ENCODE peak calls at places on chromosome 18, in eight cellular contexts. G, B, Q, U, L, C, K and S are unnamed samples.

GRCh38 chr18:31657823-31658669 is 26.3 kb downstream of the B4GALT6 start:
- DNase-seq in U (no peak), K (no peak), C (no peak), G (peak; percentile 96), B (no peak), L (no peak), Q (no peak), S (no peak)

GRCh38 chr18:3923750-3924149 is 473.8 kb downstream of the TGIF1 start:
- DNase-seq in G (no peak), U (no peak), L (no peak), K (no peak), C (no peak), Q (peak; percentile 75), B (no peak), S (peak; percentile 45)

GRCh38 chr18:77133920-77134496 is 1.4 kb upstream of the MBP start:
- DNase-seq in U (peak; percentile 60), Q (no peak), B (no peak), L (peak; percentile 53), K (peak; percentile 75), G (peak; percentile 35), C (no peak), S (no peak)

GRCh38 chr18:45576906-45577305 is 38.4 kb upstream of the SLC14A2 start:
- DNase-seq in C (no peak), K (no peak), Q (no peak), G (no peak), L (no peak), U (no peak), B (no peak), S (no peak)

GRCh38 chr18:74944676-74945075 is 264.3 kb downstream of the PTGR3 start:
- DNase-seq in K (no peak), G (no peak), B (no peak), C (no peak), U (no peak), L (no peak), Q (no peak), S (no peak)

GRCh38 chr18:78978336-78979057 is 1.1 kb upstream of the SALL3 start:
- DNase-seq in B (no peak), U (no peak), Q (no peak), K (no peak), C (no peak), G (no peak), L (no peak), S (no peak)

GRCh38 chr18:26480897-26481795 is 67.2 kb downstream of the KCTD1 start:
- DNase-seq in Q (peak; percentile 84), C (peak; percentile 61), U (no peak), L (no peak), K (no peak), G (no peak), B (no peak), S (peak; percentile 98)

GRCh38 chr18:50715919-50716318 is 103.9 kb downstream of the MRO start:
- DNase-seq in C (no peak), Q (no peak), L (no peak), K (no peak), B (no peak), G (no peak), U (no peak), S (no peak)

GRCh38 chr18:50644807-50645206 is 84.9 kb downstream of the MAPK4 start:
- DNase-seq in U (no peak), G (peak; percentile 11), K (no peak), C (no peak), B (no peak), Q (no peak), L (no peak), S (no peak)

GRCh38 chr18:3061581-3062416 is 48.9 kb upstream of the LPIN2 start:
- DNase-seq in U (no peak), G (peak; percentile 31), K (no peak), Q (no peak), B (peak; percentile 27), L (no peak), C (no peak), S (no peak)

GRCh38 chr18:6681331-6681875 is 48.1 kb upstream of the ARHGAP28 start:
- DNase-seq in K (no peak), L (no peak), U (no peak), C (no peak), B (no peak), Q (no peak), G (no peak), S (no peak)

GRCh38 chr18:5463390-5463789 is 80.4 kb downstream of the EPB41L3 start:
- DNase-seq in L (peak; percentile 48), B (no peak), K (peak; percentile 68), G (no peak), C (no peak), Q (no peak), U (peak; percentile 54), S (no peak)

GRCh38 chr18:5993938-5994337 is 98.6 kb upstream of the TMEM200C start:
- DNase-seq in C (no peak), B (no peak), Q (no peak), K (no peak), G (no peak), L (no peak), U (no peak), S (no peak)

GRCh38 chr18:39434223-39434622 is 1868.6 kb upstream of the CELF4 start:
- DNase-seq in Q (no peak), U (no peak), B (no peak), K (no peak), L (no peak), G (no peak), C (no peak), S (no peak)

GRCh38 chr18:78587096-78587495 is 392.5 kb upstream of the SALL3 start:
- DNase-seq in C (no peak), Q (no peak), B (no peak), K (no peak), U (no peak), L (no peak), G (no peak), S (no peak)

DNA sequence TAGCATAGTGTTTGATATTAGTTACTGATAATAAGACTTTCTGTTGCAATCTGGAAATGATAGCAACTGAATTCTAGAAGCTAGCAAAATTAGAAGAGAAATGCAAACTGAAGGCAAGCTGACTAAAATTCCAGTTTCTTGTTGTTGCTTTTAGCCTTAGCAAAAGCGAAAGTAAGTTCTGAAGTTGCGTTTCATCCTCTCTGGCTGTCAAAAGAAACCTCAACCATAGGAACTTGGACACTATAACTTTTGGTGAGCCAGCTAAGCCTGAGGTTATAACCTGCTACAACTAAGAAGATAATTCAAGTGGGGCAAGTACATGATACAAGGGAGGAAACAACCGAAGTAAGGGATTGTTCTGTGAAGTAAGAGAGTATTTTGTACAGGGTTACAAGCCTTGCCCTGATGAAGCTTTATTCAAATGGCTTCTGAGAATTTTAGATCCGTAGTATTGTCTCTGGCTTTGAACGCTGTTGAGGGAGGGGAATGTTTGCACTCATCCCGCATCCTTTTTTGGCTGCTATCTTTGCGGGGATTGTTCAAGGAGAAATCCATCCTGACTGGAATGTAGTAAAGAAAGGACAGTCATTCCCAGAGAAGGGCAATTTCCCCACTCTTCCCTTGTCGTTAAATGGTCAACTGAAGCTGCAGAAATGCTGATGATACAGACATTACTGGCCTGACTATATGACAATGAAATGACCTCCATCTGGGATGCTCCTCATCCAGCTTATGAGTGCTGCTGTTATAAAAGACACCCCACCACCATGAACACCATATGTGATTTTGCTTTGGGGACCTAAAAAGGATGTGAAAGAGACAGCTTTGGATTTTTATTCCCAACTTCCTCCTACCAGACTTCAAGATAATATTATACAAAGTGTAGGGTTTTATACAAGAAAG is 7.0 kb upstream of the TMX3 start:
- DNase-seq in B (no peak), U (no peak), Q (no peak), G (peak; percentile 69), K (no peak), L (no peak), C (no peak), S (no peak)
- H3K4me3 ChIP-seq in B (peak overlapping the region; percentile 18), U (peak overlapping the region; percentile 54), Q (no peak overlapping the region), G (peak overlapping the region; percentile 52), K (no peak overlapping the region), L (peak overlapping the region; percentile 43), C (no peak overlapping the region), S (no peak overlapping the region)

GRCh38 chr18:56200381-56200831 is 438.0 kb downstream of the TXNL1 start:
- DNase-seq in C (no peak), L (no peak), K (no peak), B (no peak), Q (peak; percentile 24), U (no peak), G (no peak), S (peak; percentile 23)
- TF ChIP-seq CTCF in C (no peak), L (no peak), K (no peak), B (no peak), Q (no peak), U (no peak), G (no peak), S (no peak)

GRCh38 chr18:63982361-63982760 is 12.5 kb downstream of the SERPINB8 start:
- DNase-seq in G (no peak), C (no peak), K (no peak), U (no peak), B (no peak), L (no peak), Q (no peak), S (no peak)

GRCh38 chr18:63981719-63982118 is 11.8 kb downstream of the SERPINB8 start:
- DNase-seq in G (no peak), B (no peak), K (no peak), C (no peak), U (no peak), L (no peak), Q (no peak), S (no peak)

GRCh38 chr18:63980896-63981454 is 11.1 kb downstream of the SERPINB8 start:
- DNase-seq in K (no peak), C (no peak), Q (no peak), G (no peak), U (no peak), B (no peak), L (no peak), S (no peak)

GRCh38 chr18:63979409-63979908 is 9.6 kb downstream of the SERPINB8 start:
- DNase-seq in B (peak; percentile 33), G (peak; percentile 61), K (peak; percentile 65), C (no peak), L (peak; percentile 50), Q (no peak), U (no peak), S (peak; percentile 37)

DNA sequence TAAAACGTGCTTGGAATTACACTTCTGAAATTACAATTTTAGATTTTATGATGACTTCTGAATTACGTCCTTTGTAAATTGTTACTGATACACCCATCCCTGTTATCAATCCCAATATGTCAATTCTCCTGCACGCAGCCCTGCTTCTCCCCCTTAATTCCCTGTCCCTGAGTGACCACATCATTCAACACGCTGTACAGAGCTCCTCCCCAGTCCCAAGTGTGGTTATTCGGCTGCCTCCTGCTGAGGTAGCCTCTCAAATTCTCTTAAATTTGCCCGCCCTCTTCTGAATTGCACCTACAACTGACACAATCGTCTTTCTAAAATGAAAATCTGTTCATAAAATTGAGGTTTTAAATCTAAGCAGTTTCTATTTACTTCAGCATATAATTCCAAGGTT is 10.1 kb downstream of the SERPINB8 start:
- DNase-seq in L (no peak), U (no peak), B (no peak), K (no peak), C (no peak), Q (no peak), G (no peak), S (no peak)
- H3K4me3 ChIP-seq in L (peak overlapping the region; percentile 38), U (peak overlapping the region; percentile 18), B (no peak overlapping the region), K (no peak overlapping the region), C (no peak overlapping the region), Q (no peak overlapping the region), G (no peak overlapping the region), S (no peak overlapping the region)

DNA sequence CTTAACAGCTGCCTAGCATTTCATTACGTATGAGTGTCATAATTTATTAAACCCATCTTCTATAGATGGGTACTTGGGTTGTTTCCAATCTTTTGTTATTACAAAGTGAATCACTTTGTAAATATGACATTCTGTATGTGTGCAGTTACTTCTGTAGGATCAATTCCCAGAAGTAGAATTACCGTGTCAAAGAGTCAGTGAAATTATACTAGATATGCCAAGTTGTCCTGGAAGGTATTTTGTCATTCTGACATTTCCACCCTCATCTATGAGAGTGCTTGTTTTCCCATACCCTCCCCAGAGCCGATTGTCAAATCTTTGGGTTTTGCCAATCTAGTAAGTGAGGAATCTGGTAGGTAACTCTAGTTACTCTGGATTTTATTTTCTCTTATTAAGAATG is 194.5 kb upstream of the APCDD1 start:
- DNase-seq in B (no peak), K (no peak), Q (no peak), U (no peak), C (no peak), G (no peak), L (no peak), S (no peak)
- TF ChIP-seq CTCF in B (no peak), K (no peak), Q (no peak), U (no peak), C (no peak), G (no peak), L (no peak), S (no peak)